ENCODE peak calls at places on chromosomes 11 and 22, in nine cellular contexts. One of them, this sample, is unnamed. For H3K4me1, the result is how much of the 10 kb centered on the place peaks cover.

GRCh38 chr22:39522567-39523300 is 2.4 kb downstream of the ATF4 start:
- DNase-seq in neuronal stem cell: no peak
- DNase-seq in cardiac muscle cell: peak
- DNase-seq in uterus: peak
- DNase-seq in A549: peak
- DNase-seq in CD4-positive, CD25-positive, alpha-beta regulatory T cell: no peak
- DNase-seq in transverse colon: peak
- DNase-seq in DND-41: peak
- DNase-seq in IMR-90: peak
- DNase-seq in this sample: peak

GRCh38 chr11:76700177-76701100 is 29.9 kb upstream of the LRRC32 start:
- DNase-seq in neuronal stem cell: no peak
- DNase-seq in cardiac muscle cell: no peak
- DNase-seq in uterus: peak
- DNase-seq in A549: peak
- DNase-seq in CD4-positive, CD25-positive, alpha-beta regulatory T cell: no peak
- DNase-seq in transverse colon: no peak
- DNase-seq in DND-41: no peak
- DNase-seq in IMR-90: peak
- DNase-seq in this sample: no peak

GRCh38 chr22:42949159-42949558 is 65.8 kb downstream of the PACSIN2 start:
- DNase-seq in neuronal stem cell: no peak
- DNase-seq in cardiac muscle cell: no peak
- DNase-seq in uterus: no peak
- DNase-seq in A549: peak
- DNase-seq in CD4-positive, CD25-positive, alpha-beta regulatory T cell: no peak
- DNase-seq in transverse colon: no peak
- DNase-seq in DND-41: no peak
- DNase-seq in IMR-90: peak
- DNase-seq in this sample: no peak

GRCh38 chr22:48838376-48838775 is 989.3 kb downstream of the BRD1 start:
- DNase-seq in neuronal stem cell: no peak
- DNase-seq in cardiac muscle cell: no peak
- DNase-seq in uterus: no peak
- DNase-seq in A549: no peak
- DNase-seq in CD4-positive, CD25-positive, alpha-beta regulatory T cell: no peak
- DNase-seq in transverse colon: no peak
- DNase-seq in DND-41: no peak
- DNase-seq in IMR-90: no peak
- DNase-seq in this sample: no peak

GRCh38 chr11:17014321-17014773 is at the start of gene PLEKHA7:
- DNase-seq in neuronal stem cell: peak
- DNase-seq in cardiac muscle cell: peak
- DNase-seq in uterus: no peak
- DNase-seq in A549: peak
- DNase-seq in CD4-positive, CD25-positive, alpha-beta regulatory T cell: no peak
- DNase-seq in transverse colon: peak
- DNase-seq in DND-41: no peak
- DNase-seq in IMR-90: no peak
- DNase-seq in this sample: no peak

GRCh38 chr11:61780581-61781162 is 11.7 kb downstream of the TMEM258 start:
- DNase-seq in neuronal stem cell: no peak
- DNase-seq in cardiac muscle cell: no peak
- DNase-seq in uterus: no peak
- DNase-seq in A549: no peak
- DNase-seq in CD4-positive, CD25-positive, alpha-beta regulatory T cell: no peak
- DNase-seq in transverse colon: no peak
- DNase-seq in DND-41: no peak
- DNase-seq in IMR-90: no peak
- DNase-seq in this sample: no peak

GRCh38 chr22:32870474-32870873 is 69.0 kb downstream of the TIMP3 start:
- DNase-seq in neuronal stem cell: no peak
- DNase-seq in cardiac muscle cell: no peak
- DNase-seq in uterus: no peak
- DNase-seq in A549: no peak
- DNase-seq in CD4-positive, CD25-positive, alpha-beta regulatory T cell: no peak
- DNase-seq in transverse colon: no peak
- DNase-seq in DND-41: no peak
- DNase-seq in IMR-90: no peak
- DNase-seq in this sample: no peak

GRCh38 chr11:126140932-126141291 is 70.5 kb downstream of the RPUSD4 start:
- DNase-seq in neuronal stem cell: no peak
- DNase-seq in cardiac muscle cell: no peak
- DNase-seq in uterus: peak
- DNase-seq in A549: no peak
- DNase-seq in CD4-positive, CD25-positive, alpha-beta regulatory T cell: no peak
- DNase-seq in transverse colon: peak
- DNase-seq in DND-41: no peak
- DNase-seq in IMR-90: peak
- DNase-seq in this sample: no peak

DNA sequence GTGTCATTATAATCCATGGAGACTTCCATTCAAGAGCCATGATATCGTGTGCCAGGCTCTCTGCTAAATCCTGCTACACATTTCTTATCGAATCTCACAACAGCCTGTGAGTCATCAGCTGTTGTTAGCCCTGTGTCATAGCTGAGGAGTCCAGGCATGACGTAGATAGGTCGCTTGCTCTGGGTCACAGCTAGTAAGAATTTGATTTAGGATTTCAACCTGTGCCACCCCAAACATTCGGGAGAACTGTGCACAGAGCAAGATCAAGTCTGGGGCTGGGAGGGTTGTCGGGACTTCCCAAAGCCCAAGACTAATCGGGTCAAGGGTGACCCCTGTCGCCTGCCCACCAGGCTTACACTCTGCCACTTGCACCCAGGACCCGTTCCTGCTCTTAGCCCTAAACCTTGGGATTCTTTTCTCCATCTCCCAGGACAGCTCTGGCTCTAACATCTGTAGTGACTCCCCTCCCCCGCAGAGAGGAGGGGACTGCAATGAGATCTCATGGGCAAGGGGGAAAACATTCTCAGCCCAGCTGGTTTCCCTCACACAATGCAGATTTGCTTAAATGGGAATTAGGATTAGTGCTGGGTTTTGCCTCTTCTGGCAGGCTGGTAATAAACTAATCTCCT is 34.3 kb downstream of the TSPAN18 start:
- DNase-seq in neuronal stem cell: peak
- DNase-seq in cardiac muscle cell: peak
- DNase-seq in uterus: peak
- DNase-seq in A549: peak
- DNase-seq in CD4-positive, CD25-positive, alpha-beta regulatory T cell: no peak
- DNase-seq in transverse colon: no peak
- DNase-seq in DND-41: no peak
- DNase-seq in IMR-90: peak
- DNase-seq in this sample: peak
- H3K4me1 ChIP-seq in neuronal stem cell: under half
- H3K4me1 ChIP-seq in cardiac muscle cell: under half
- H3K4me1 ChIP-seq in uterus: under half
- H3K4me1 ChIP-seq in A549: under half
- H3K4me1 ChIP-seq in CD4-positive, CD25-positive, alpha-beta regulatory T cell: under half
- H3K4me1 ChIP-seq in transverse colon: under half
- H3K4me1 ChIP-seq in DND-41: under half
- H3K4me1 ChIP-seq in IMR-90: under half
- H3K4me1 ChIP-seq in this sample: under half

DNA sequence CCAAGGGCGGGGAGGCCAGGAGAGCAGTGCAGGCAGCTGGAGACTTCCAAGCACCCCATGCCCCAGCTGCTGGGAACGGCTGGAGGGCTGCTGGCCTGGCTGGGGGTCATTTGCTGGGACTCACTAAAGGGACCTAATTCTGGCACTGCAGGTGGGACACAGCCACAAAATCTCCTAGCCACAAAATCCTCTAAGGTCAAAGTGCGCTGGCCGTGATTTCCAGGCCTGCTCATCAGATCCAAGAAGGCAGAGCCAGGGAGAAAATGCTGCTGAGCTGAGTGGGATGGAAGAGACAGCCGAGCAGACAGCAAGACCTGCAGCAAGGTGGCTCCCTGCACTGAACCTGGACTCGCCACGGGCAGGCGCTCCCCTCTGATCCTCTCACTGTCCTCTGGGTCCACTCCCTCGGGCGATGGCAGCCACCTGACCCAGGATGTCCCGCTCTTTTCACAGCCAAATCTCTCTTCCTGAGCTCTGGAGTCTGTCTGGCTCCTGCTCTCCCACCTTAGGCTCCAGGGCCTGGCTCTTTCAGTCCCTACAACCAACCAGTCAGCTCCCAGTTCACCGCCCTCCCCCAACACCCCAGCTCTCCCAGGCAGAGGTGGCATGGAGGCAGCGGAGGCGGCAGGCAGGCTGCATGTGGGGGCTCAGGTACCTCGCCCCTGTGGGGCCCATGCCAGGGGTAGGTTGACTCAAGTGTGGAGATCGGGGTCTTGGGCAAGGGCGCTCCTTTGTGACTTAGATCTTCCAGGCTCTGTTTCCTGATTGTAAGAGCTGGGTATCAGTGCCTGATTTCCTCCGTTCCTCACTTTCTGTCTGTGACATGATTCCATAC is 14.5 kb downstream of the OVOL1 start:
- DNase-seq in neuronal stem cell: no peak
- DNase-seq in cardiac muscle cell: no peak
- DNase-seq in uterus: no peak
- DNase-seq in A549: no peak
- DNase-seq in CD4-positive, CD25-positive, alpha-beta regulatory T cell: no peak
- DNase-seq in transverse colon: no peak
- DNase-seq in DND-41: no peak
- DNase-seq in IMR-90: no peak
- DNase-seq in this sample: no peak
- H3K27ac ChIP-seq in neuronal stem cell: no peak
- H3K27ac ChIP-seq in cardiac muscle cell: no peak
- H3K27ac ChIP-seq in uterus: no peak
- H3K27ac ChIP-seq in A549: no peak
- H3K27ac ChIP-seq in CD4-positive, CD25-positive, alpha-beta regulatory T cell: no peak
- H3K27ac ChIP-seq in transverse colon: no peak
- H3K27ac ChIP-seq in DND-41: no peak
- H3K27ac ChIP-seq in IMR-90: no peak
- H3K27ac ChIP-seq in this sample: no peak

GRCh38 chr11:69368119-69368880 is 74.3 kb downstream of the MYEOV start:
- DNase-seq in neuronal stem cell: no peak
- DNase-seq in cardiac muscle cell: no peak
- DNase-seq in uterus: no peak
- DNase-seq in A549: no peak
- DNase-seq in CD4-positive, CD25-positive, alpha-beta regulatory T cell: no peak
- DNase-seq in transverse colon: no peak
- DNase-seq in DND-41: no peak
- DNase-seq in IMR-90: no peak
- DNase-seq in this sample: peak
- H3K4me3 ChIP-seq in neuronal stem cell: no peak
- H3K4me3 ChIP-seq in cardiac muscle cell: no peak
- H3K4me3 ChIP-seq in uterus: no peak
- H3K4me3 ChIP-seq in A549: no peak
- H3K4me3 ChIP-seq in CD4-positive, CD25-positive, alpha-beta regulatory T cell: no peak
- H3K4me3 ChIP-seq in transverse colon: no peak
- H3K4me3 ChIP-seq in DND-41: no peak
- H3K4me3 ChIP-seq in IMR-90: no peak
- H3K4me3 ChIP-seq in this sample: no peak

GRCh38 chr11:40037005-40037404 is 1422.4 kb downstream of the LRRC4C start:
- DNase-seq in neuronal stem cell: no peak
- DNase-seq in cardiac muscle cell: peak
- DNase-seq in uterus: no peak
- DNase-seq in A549: no peak
- DNase-seq in CD4-positive, CD25-positive, alpha-beta regulatory T cell: no peak
- DNase-seq in transverse colon: no peak
- DNase-seq in DND-41: no peak
- DNase-seq in IMR-90: no peak
- DNase-seq in this sample: no peak

GRCh38 chr11:40027737-40028136 is 1431.7 kb downstream of the LRRC4C start:
- DNase-seq in neuronal stem cell: no peak
- DNase-seq in cardiac muscle cell: no peak
- DNase-seq in uterus: no peak
- DNase-seq in A549: no peak
- DNase-seq in CD4-positive, CD25-positive, alpha-beta regulatory T cell: no peak
- DNase-seq in transverse colon: no peak
- DNase-seq in DND-41: no peak
- DNase-seq in IMR-90: no peak
- DNase-seq in this sample: no peak

GRCh38 chr11:40029406-40029805 is 1430.0 kb downstream of the LRRC4C start:
- DNase-seq in neuronal stem cell: no peak
- DNase-seq in cardiac muscle cell: no peak
- DNase-seq in uterus: no peak
- DNase-seq in A549: no peak
- DNase-seq in CD4-positive, CD25-positive, alpha-beta regulatory T cell: no peak
- DNase-seq in transverse colon: peak
- DNase-seq in DND-41: no peak
- DNase-seq in IMR-90: no peak
- DNase-seq in this sample: no peak

GRCh38 chr11:40030867-40031266 is 1428.6 kb downstream of the LRRC4C start:
- DNase-seq in neuronal stem cell: peak
- DNase-seq in cardiac muscle cell: no peak
- DNase-seq in uterus: no peak
- DNase-seq in A549: no peak
- DNase-seq in CD4-positive, CD25-positive, alpha-beta regulatory T cell: no peak
- DNase-seq in transverse colon: no peak
- DNase-seq in DND-41: no peak
- DNase-seq in IMR-90: no peak
- DNase-seq in this sample: no peak

DNA sequence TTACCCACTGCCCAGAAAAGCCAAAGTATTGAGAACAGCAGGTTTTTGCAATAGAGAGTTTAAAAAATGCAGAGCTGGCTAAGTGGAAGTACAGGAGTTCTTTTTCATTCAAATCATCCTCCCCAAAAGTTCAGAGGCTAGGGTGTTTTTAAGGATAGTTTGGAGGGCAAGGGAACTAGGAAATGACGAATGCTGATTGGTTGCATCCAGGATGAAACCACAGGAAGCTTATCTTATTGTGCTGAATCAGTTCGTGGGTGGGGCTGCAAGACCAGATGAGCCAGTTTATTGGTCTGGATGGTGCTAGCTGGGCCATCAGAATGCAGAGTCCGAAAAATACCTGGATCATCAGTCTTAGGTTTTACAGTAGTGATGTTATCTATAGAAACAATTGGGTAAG is 1427.1 kb downstream of the LRRC4C start:
- DNase-seq in neuronal stem cell: no peak
- DNase-seq in cardiac muscle cell: no peak
- DNase-seq in uterus: no peak
- DNase-seq in A549: no peak
- DNase-seq in CD4-positive, CD25-positive, alpha-beta regulatory T cell: no peak
- DNase-seq in transverse colon: no peak
- DNase-seq in DND-41: no peak
- DNase-seq in IMR-90: no peak
- DNase-seq in this sample: no peak
- H3K4me1 ChIP-seq in neuronal stem cell: under half
- H3K4me1 ChIP-seq in cardiac muscle cell: under half
- H3K4me1 ChIP-seq in uterus: under half
- H3K4me1 ChIP-seq in A549: under half
- H3K4me1 ChIP-seq in CD4-positive, CD25-positive, alpha-beta regulatory T cell: under half
- H3K4me1 ChIP-seq in transverse colon: under half
- H3K4me1 ChIP-seq in DND-41: under half
- H3K4me1 ChIP-seq in IMR-90: under half
- H3K4me1 ChIP-seq in this sample: under half